ENCODE peak calls at places on chromosome 7, in six cellular contexts. V is Peyer's patch, R is BJ, T is kidney, W is mucosa of descending colon, J is BE2C. F is an unnamed sample.

GRCh38 chr7:351256-351655 is 61.3 kb downstream of the FOXL3 start:
- DNase-seq in V (no peak), R (no peak), T (no peak), W (peak; percentile 59), J (no peak), F (no peak)

GRCh38 chr7:34445653-34446052 is 212.4 kb upstream of the NPSR1 start:
- DNase-seq in V (no peak), R (no peak), T (no peak), W (no peak), J (no peak), F (no peak)

GRCh38 chr7:32761451-32762320 is 129.9 kb downstream of the KBTBD2 start:
- DNase-seq in V (no peak), R (no peak), T (no peak), W (peak; percentile 41), J (peak; percentile 13), F (no peak)

GRCh38 chr7:81499262-81500116 is 270.4 kb downstream of the HGF start:
- DNase-seq in V (no peak), R (peak; percentile 60), T (no peak), W (no peak), J (peak; percentile 50), F (no peak)

GRCh38 chr7:106863216-106863997 is 1.7 kb upstream of the PIK3CG start:
- DNase-seq in V (no peak), R (no peak), T (no peak), W (no peak), J (no peak), F (no peak)

GRCh38 chr7:91249506-91250233 is 14.6 kb upstream of the FZD1 start:
- DNase-seq in V (no peak), R (no peak), T (no peak), W (no peak), J (no peak), F (no peak)

GRCh38 chr7:128755816-128756476 is 16.8 kb downstream of the CALU start:
- DNase-seq in V (no peak), R (peak; percentile 94), T (no peak), W (no peak), J (no peak), F (peak; percentile 73)

GRCh38 chr7:6128205-6128604 is 97.0 kb downstream of the ANKRD61 start:
- DNase-seq in V (no peak), R (no peak), T (no peak), W (no peak), J (no peak), F (no peak)

GRCh38 chr7:40219917-40220316 is 85.1 kb downstream of the SUGCT start:
- DNase-seq in V (no peak), R (peak; percentile 70), T (no peak), W (no peak), J (no peak), F (no peak)

GRCh38 chr7:36895112-36895511 is 170.8 kb upstream of the AOAH start:
- DNase-seq in V (no peak), R (no peak), T (no peak), W (no peak), J (no peak), F (no peak)

GRCh38 chr7:36894190-36894589 is 169.9 kb upstream of the AOAH start:
- DNase-seq in V (no peak), R (no peak), T (no peak), W (no peak), J (no peak), F (no peak)

GRCh38 chr7:36896956-36897594 is 172.8 kb upstream of the AOAH start:
- DNase-seq in V (no peak), R (no peak), T (no peak), W (no peak), J (no peak), F (no peak)

GRCh38 chr7:36898186-36898585 is 173.9 kb upstream of the AOAH start:
- DNase-seq in V (no peak), R (no peak), T (no peak), W (no peak), J (no peak), F (no peak)

DNA sequence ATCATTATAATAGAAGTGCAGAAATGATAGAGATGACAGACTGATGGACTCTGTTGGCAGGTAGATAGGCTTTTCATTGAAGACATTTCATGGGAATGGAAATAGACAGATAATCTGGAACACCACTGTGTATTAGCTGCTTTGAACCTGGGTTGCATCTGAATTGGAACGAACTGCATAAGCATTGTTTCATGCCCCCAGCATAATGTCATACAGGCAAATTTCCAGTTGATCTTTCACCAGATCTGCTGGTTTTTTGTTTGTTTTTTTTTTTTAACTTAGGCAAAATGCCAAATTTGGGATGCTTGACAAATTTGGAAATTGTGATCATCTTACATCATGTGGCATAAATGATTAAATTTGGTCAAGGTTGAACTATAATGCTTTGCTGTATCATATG is 172.1 kb upstream of the AOAH start:
- DNase-seq in V (no peak), R (no peak), T (no peak), W (no peak), J (no peak), F (no peak)
- H3K4me3 ChIP-seq in V (no peak overlapping the region), R (no peak overlapping the region), T (no peak overlapping the region), W (no peak overlapping the region), J (no peak overlapping the region), F (no peak overlapping the region)

GRCh38 chr7:16586081-16586874 is 59.3 kb downstream of the ANKMY2 start:
- DNase-seq in V (no peak), R (no peak), T (no peak), W (no peak), J (no peak), F (no peak)

GRCh38 chr7:16589895-16590294 is 55.7 kb downstream of the ANKMY2 start:
- DNase-seq in V (no peak), R (no peak), T (no peak), W (no peak), J (no peak), F (no peak)

GRCh38 chr7:16585540-16585939 is 58.9 kb downstream of the LRRC72 start:
- DNase-seq in V (no peak), R (no peak), T (no peak), W (no peak), J (no peak), F (no peak)

GRCh38 chr7:16587129-16587528 is 58.4 kb downstream of the ANKMY2 start:
- DNase-seq in V (no peak), R (no peak), T (no peak), W (no peak), J (no peak), F (no peak)

DNA sequence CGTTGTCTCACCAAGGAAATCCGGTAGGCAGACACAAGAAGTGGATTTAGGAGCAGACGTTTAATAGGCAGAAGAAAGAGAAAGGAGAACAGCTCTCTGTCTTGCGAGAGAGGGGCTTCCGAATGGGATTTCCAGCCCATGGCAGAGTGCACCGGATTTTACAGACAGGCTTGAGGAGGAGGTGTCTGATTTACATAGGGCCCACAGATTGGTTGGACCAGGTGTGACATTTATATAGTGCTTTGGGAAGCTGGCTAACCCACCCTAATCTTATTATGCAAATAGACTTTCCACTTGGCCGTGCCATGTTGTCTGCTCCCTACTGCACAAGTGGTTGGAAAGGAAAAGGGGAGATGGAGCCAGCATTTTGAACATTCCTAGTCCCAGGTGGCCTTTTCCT is 57.8 kb downstream of the ANKMY2 start:
- DNase-seq in V (no peak), R (no peak), T (no peak), W (no peak), J (peak; percentile 56), F (no peak)
- TF ChIP-seq CTCF in V (no peak), R (no peak), T (no peak), W (no peak), J (no peak), F (no peak)

DNA sequence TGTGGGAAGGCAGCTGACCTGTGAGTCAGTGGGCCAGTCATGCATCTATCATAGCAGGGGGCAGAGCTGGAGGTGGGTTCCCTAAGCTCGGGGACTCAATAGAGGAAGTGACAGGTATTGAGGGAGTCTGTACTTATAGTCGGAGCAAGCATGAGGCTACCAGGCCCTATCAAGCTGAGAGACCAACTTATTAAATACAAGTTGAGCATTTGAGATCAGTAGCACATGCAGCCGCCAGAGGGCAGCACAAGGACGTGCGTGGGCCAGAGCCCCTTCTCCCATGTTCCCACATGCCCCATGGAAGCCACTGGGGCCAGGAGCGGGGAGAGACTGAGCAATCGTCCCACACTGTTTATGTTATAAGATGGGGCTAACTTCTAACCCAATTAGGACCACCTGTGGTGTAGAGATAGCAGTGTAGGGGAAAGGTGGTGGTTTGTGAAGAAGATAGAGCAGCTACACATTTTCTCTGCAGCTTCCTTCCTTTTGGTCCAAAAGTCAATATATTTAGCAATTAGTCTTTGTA is 13.0 kb upstream of the STK31 start:
- DNase-seq in V (peak; percentile 75), R (no peak), T (peak; percentile 81), W (peak; percentile 61), J (peak; percentile 86), F (peak; percentile 71)
- H3K36me3 ChIP-seq in V (peaks cover 29% of the 10 kb centered on the region), R (no peaks in the 10 kb centered on the region), T (peaks cover 2% of the 10 kb centered on the region), W (no peaks in the 10 kb centered on the region), J (no peaks in the 10 kb centered on the region), F (peaks cover 21% of the 10 kb centered on the region)

GRCh38 chr7:29091722-29092121 is 54.6 kb downstream of the CPVL start:
- DNase-seq in V (no peak), R (no peak), T (no peak), W (no peak), J (no peak), F (no peak)
- H3K4me3 ChIP-seq in V (peak overlapping the region; percentile 30), R (peak overlapping the region; percentile 19), T (peak overlapping the region; percentile 65), W (no peak overlapping the region), J (no peak overlapping the region), F (peak overlapping the region; percentile 36)